ENCODE peak calls at places on chromosomes 11 and 22, in five cellular contexts. T, H, D, A and M are unnamed samples.
A peak's percentile ranks its signal among the peaks of the same experiment; 100 is the strongest.

GRCh38 chr11:43935131-43935979 is 7.1 kb upstream of the C11orf96 start:
- DNase-seq in T (no peak), H (no peak), D (no peak), A (no peak), M (no peak)

GRCh38 chr11:1107316-1108245 is 32.9 kb downstream of the MUC2 start:
- DNase-seq in T (no peak), H (no peak), D (no peak), A (no peak), M (no peak)

GRCh38 chr11:69493931-69494821 is 12.7 kb downstream of the LINC01488 start:
- DNase-seq in T (no peak), H (no peak), D (no peak), A (no peak), M (no peak)

GRCh38 chr11:83157755-83158473 is 983 bp downstream of the PCF11 start:
- DNase-seq in T (no peak), H (peak; percentile 62), D (peak; percentile 79), A (peak; percentile 47), M (peak; percentile 66)

GRCh38 chr22:48885919-48886305 is 941.8 kb downstream of the BRD1 start:
- DNase-seq in T (no peak), H (no peak), D (no peak), A (no peak), M (no peak)

GRCh38 chr11:5666396-5666780 is 18.5 kb downstream of the TRIM5 start:
- DNase-seq in T (no peak), H (no peak), D (no peak), A (no peak), M (no peak)

GRCh38 chr11:46367244-46367915 is 14.1 kb upstream of the MDK start:
- DNase-seq in T (no peak), H (peak; percentile 68), D (peak; percentile 92), A (peak; percentile 16), M (peak; percentile 42)

GRCh38 chr11:33868646-33869461 is 23.0 kb downstream of the LMO2 start:
- DNase-seq in T (no peak), H (no peak), D (no peak), A (no peak), M (no peak)

GRCh38 chr11:69514771-69515170 is 33.3 kb downstream of the LINC01488 start:
- DNase-seq in T (no peak), H (no peak), D (no peak), A (no peak), M (no peak)

GRCh38 chr22:35882226-35883027 is 146.2 kb downstream of the RBFOX2 start:
- DNase-seq in T (no peak), H (no peak), D (no peak), A (no peak), M (no peak)

GRCh38 chr11:117220568-117220967 is 11.3 kb downstream of the PCSK7 start:
- DNase-seq in T (no peak), H (peak; percentile 80), D (no peak), A (no peak), M (peak; percentile 47)

GRCh38 chr22:27554106-27554814 is 247.3 kb downstream of the MN1 start:
- DNase-seq in T (no peak), H (no peak), D (no peak), A (no peak), M (no peak)

GRCh38 chr11:124115782-124116616 is 749 bp downstream of the VWA5A start:
- DNase-seq in T (no peak), H (peak; percentile 14), D (no peak), A (no peak), M (no peak)

GRCh38 chr11:116641561-116642045 is 131.2 kb downstream of the BUD13 start:
- DNase-seq in T (no peak), H (peak; percentile 21), D (peak; percentile 70), A (peak; percentile 3), M (no peak)

GRCh38 chr22:35894464-35894878 is 134.2 kb downstream of the RBFOX2 start:
- DNase-seq in T (no peak), H (no peak), D (no peak), A (no peak), M (no peak)

GRCh38 chr11:96309001-96309642 is 33.9 kb downstream of the MAML2 start:
- DNase-seq in T (no peak), H (no peak), D (no peak), A (no peak), M (no peak)

GRCh38 chr11:95545116-95545875 is 244.3 kb downstream of the FAM76B start:
- DNase-seq in T (no peak), H (no peak), D (no peak), A (no peak), M (no peak)

GRCh38 chr11:56624661-56625110 is 10.0 kb upstream of the OR5M1 start:
- DNase-seq in T (no peak), H (no peak), D (no peak), A (no peak), M (no peak)

GRCh38 chr11:67354314-67355022 is 1.1 kb upstream of the POLD4 start:
- DNase-seq in T (peak; percentile 97), H (no peak), D (no peak), A (no peak), M (no peak)

GRCh38 chr22:19360300-19360792 is 68.8 kb upstream of the CLTCL1 start:
- DNase-seq in T (no peak), H (no peak), D (no peak), A (no peak), M (no peak)

GRCh38 chr11:87012673-87013072 is 25.1 kb upstream of the TMEM135 start:
- DNase-seq in T (no peak), H (no peak), D (no peak), A (no peak), M (no peak)

GRCh38 chr11:12111482-12112149 is 1.2 kb downstream of the MICAL2 start:
- DNase-seq in T (no peak), H (no peak), D (no peak), A (no peak), M (no peak)

GRCh38 chr11:35005156-35005780 is 88.8 kb downstream of the PDHX start:
- DNase-seq in T (no peak), H (no peak), D (no peak), A (no peak), M (no peak)

GRCh38 chr22:17786435-17787158 is 12.3 kb upstream of the BID start:
- DNase-seq in T (peak; percentile 35), H (peak; percentile 34), D (no peak), A (no peak), M (no peak)

GRCh38 chr11:65386307-65387081 is at the start of gene FRMD8:
- DNase-seq in T (no peak), H (peak; percentile 90), D (peak; percentile 94), A (peak; percentile 79), M (peak; percentile 85)

GRCh38 chr11:15563054-15563453 is 448.3 kb downstream of the INSC start:
- DNase-seq in T (no peak), H (no peak), D (no peak), A (no peak), M (no peak)

GRCh38 chr11:112762686-112763048 is 198.6 kb upstream of the NCAM1 start:
- DNase-seq in T (no peak), H (no peak), D (no peak), A (no peak), M (peak; percentile 11)

GRCh38 chr11:132123449-132123848 is 753.0 kb downstream of the NTM start:
- DNase-seq in T (no peak), H (no peak), D (no peak), A (no peak), M (no peak)

GRCh38 chr22:36971305-36971704 is 47.9 kb downstream of the TST start:
- DNase-seq in T (no peak), H (no peak), D (no peak), A (no peak), M (no peak)

GRCh38 chr11:130786987-130787688 is 129.1 kb downstream of the SNX19 start:
- DNase-seq in T (no peak), H (no peak), D (no peak), A (no peak), M (no peak)